ENCODE peak calls at places on chromosomes 16 and 17, in six cellular contexts. One of them, this sample, is unnamed.

GRCh38 chr16:17134586-17134985 is 336.2 kb downstream of the XYLT1 start:
- DNase-seq in HepG2: no peak
- DNase-seq in GM12878: peak; percentile 82
- DNase-seq in H1: no peak
- DNase-seq in GM12891: peak; percentile 58
- DNase-seq in K562: no peak
- DNase-seq in this sample: peak; percentile 68

GRCh38 chr17:21249911-21250703 is 3.1 kb downstream of the NATD1 start:
- DNase-seq in HepG2: no peak
- DNase-seq in GM12878: no peak
- DNase-seq in H1: no peak
- DNase-seq in GM12891: no peak
- DNase-seq in K562: no peak
- DNase-seq in this sample: no peak

GRCh38 chr17:31926100-31926729 is 10.6 kb upstream of the SUZ12 start:
- DNase-seq in HepG2: no peak
- DNase-seq in GM12878: no peak
- DNase-seq in H1: peak; percentile 8
- DNase-seq in GM12891: no peak
- DNase-seq in K562: no peak
- DNase-seq in this sample: no peak

GRCh38 chr17:5701371-5701770 is 117.1 kb upstream of the NLRP1 start:
- DNase-seq in HepG2: no peak
- DNase-seq in GM12878: no peak
- DNase-seq in H1: no peak
- DNase-seq in GM12891: no peak
- DNase-seq in K562: no peak
- DNase-seq in this sample: no peak

GRCh38 chr16:86806838-86807351 is 228.5 kb downstream of the FOXL1 start:
- DNase-seq in HepG2: no peak
- DNase-seq in GM12878: no peak
- DNase-seq in H1: peak; percentile 57
- DNase-seq in GM12891: no peak
- DNase-seq in K562: no peak
- DNase-seq in this sample: no peak

GRCh38 chr17:83032781-83033180 is 46.6 kb upstream of the METRNL start:
- DNase-seq in HepG2: no peak
- DNase-seq in GM12878: no peak
- DNase-seq in H1: no peak
- DNase-seq in GM12891: no peak
- DNase-seq in K562: no peak
- DNase-seq in this sample: no peak

GRCh38 chr16:56868175-56868574 is 3.2 kb downstream of the SLC12A3 start:
- DNase-seq in HepG2: no peak
- DNase-seq in GM12878: no peak
- DNase-seq in H1: no peak
- DNase-seq in GM12891: no peak
- DNase-seq in K562: no peak
- DNase-seq in this sample: no peak

GRCh38 chr17:9230861-9231260 is 209.6 kb downstream of the NTN1 start:
- DNase-seq in HepG2: no peak
- DNase-seq in GM12878: no peak
- DNase-seq in H1: no peak
- DNase-seq in GM12891: no peak
- DNase-seq in K562: no peak
- DNase-seq in this sample: no peak

GRCh38 chr16:56841233-56841632 is 23.8 kb upstream of the SLC12A3 start:
- DNase-seq in HepG2: no peak
- DNase-seq in GM12878: no peak
- DNase-seq in H1: no peak
- DNase-seq in GM12891: no peak
- DNase-seq in K562: no peak
- DNase-seq in this sample: no peak

GRCh38 chr16:11394593-11394960 is 49.3 kb downstream of the RMI2 start:
- DNase-seq in HepG2: no peak
- DNase-seq in GM12878: no peak
- DNase-seq in H1: no peak
- DNase-seq in GM12891: no peak
- DNase-seq in K562: no peak
- DNase-seq in this sample: peak; percentile 1

GRCh38 chr16:57502048-57502775 is 15.9 kb upstream of the DOK4 start:
- DNase-seq in HepG2: no peak
- DNase-seq in GM12878: no peak
- DNase-seq in H1: no peak
- DNase-seq in GM12891: no peak
- DNase-seq in K562: no peak
- DNase-seq in this sample: no peak

DNA sequence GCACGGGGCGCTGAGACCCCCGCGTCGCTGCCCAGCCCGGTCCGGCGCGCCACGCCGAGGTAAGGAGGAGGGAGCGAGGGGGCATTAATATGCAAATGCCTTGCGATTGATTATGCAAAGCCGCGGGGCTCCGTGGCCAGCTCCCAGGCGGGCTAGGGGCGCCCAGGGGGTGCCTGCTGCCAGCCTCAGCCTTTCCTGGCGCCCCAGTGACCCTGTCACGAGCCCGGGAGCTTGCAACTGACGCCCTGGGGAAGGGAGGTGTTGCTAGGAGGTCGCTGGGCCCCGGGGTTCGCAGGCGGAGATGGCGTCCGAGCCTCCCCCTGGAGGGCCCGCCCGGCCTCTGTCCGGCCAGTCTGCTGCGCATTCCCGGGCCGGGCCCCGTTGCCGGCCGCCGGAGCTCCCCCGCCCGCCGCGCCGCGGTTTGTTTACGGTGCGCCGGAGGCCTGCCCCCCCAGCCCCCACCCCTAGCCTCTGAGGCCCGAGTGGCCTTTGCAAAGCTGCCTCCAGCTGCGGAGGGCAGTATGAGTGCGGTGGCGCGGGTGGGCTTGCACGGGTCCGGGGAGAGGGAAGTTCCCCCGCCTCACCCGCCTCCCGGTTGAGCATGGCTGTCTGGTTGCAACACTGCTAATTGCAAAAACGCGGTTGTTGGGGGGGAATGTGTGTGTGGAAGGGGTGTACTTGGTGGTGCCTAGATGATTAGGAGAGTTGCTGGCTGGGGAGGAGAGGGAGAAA is 435 bp downstream of the THRA start:
- DNase-seq in HepG2: peak; percentile 41
- DNase-seq in GM12878: no peak
- DNase-seq in H1: peak; percentile 89
- DNase-seq in GM12891: no peak
- DNase-seq in K562: peak; percentile 58
- DNase-seq in this sample: no peak
- TF ChIP-seq POLR2A in HepG2: peak; percentile 50
- TF ChIP-seq POLR2A in GM12878: no peak
- TF ChIP-seq POLR2A in H1: no peak
- TF ChIP-seq POLR2A in GM12891: no peak
- TF ChIP-seq POLR2A in K562: peak; percentile 42
- TF ChIP-seq POLR2A in this sample: no peak

GRCh38 chr17:63425478-63425877 is 20.6 kb downstream of the CYB561 start:
- DNase-seq in HepG2: peak; percentile 80
- DNase-seq in GM12878: peak; percentile 39
- DNase-seq in H1: peak; percentile 81
- DNase-seq in GM12891: peak; percentile 63
- DNase-seq in K562: peak; percentile 88
- DNase-seq in this sample: peak; percentile 66
- TF ChIP-seq POLR2AphosphoS5 in HepG2: no peak
- TF ChIP-seq POLR2AphosphoS5 in GM12878: no peak
- TF ChIP-seq POLR2AphosphoS5 in H1: no peak
- TF ChIP-seq POLR2AphosphoS5 in GM12891: no peak
- TF ChIP-seq POLR2AphosphoS5 in K562: no peak
- TF ChIP-seq POLR2AphosphoS5 in this sample: no peak

DNA sequence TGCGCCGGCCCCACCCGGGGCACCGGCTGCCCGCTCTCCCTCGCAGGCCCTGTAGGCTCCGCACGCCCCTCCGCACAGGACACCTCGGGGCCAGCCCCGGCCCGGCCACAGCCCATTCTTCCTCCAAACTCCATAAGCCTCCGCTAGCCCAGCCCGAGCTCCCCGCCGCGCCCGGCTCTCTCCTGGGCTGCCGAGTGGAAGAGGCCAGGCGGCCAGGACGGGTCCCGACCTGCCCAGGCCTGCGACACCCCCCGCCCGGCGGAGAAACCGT is 397 bp downstream of the NCOR1 start:
- DNase-seq in HepG2: peak; percentile 31
- DNase-seq in GM12878: no peak
- DNase-seq in H1: no peak
- DNase-seq in GM12891: peak; percentile 29
- DNase-seq in K562: peak; percentile 43
- DNase-seq in this sample: peak; percentile 32
- TF ChIP-seq TAF1 in HepG2: no peak
- TF ChIP-seq TAF1 in GM12878: no peak
- TF ChIP-seq TAF1 in H1: no peak
- TF ChIP-seq TAF1 in GM12891: no peak
- TF ChIP-seq TAF1 in K562: no peak
- TF ChIP-seq TAF1 in this sample: no peak

GRCh38 chr16:89720859-89721643 is at the start of the genes VPS9D1 and ZNF276:
- DNase-seq in HepG2: peak; percentile 65
- DNase-seq in GM12878: no peak
- DNase-seq in H1: peak; percentile 89
- DNase-seq in GM12891: peak; percentile 76
- DNase-seq in K562: peak; percentile 90
- DNase-seq in this sample: peak; percentile 77
- TF ChIP-seq POLR2A in HepG2: peak; percentile 78
- TF ChIP-seq POLR2A in GM12878: peak; percentile 81
- TF ChIP-seq POLR2A in H1: no peak
- TF ChIP-seq POLR2A in GM12891: peak; percentile 17
- TF ChIP-seq POLR2A in K562: peak; percentile 52
- TF ChIP-seq POLR2A in this sample: peak; percentile 71

DNA sequence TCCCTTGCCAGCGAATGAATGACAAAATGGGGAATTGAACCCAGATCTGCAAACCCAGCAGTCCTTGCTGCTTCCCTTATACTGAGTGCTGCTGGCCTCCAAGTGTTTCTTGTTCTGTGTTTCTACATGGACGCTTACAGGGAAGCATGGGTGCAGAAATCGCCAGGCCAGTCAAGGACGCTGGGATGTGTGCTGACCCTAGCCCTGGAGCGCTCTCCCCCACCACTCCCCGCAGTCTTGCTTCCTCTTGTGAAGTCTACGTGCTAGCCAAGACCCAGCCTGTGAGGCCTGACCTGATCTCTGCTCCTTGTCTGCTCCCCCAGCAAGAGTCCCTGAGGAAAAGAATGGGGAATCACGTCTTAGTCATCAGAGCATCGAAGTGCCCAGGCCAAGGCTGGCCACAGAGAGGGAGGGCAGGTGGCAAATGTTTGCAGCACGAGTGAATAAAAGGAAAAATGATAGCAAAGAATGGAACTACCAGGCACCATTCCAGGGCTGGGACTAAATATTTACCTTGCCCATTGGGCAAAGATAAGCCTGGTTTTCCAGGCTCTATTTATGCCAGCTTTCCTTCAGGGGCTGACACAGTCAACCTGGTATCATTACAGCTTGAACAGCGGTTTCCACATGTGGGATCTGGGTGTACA is 17.4 kb downstream of the CA4 start:
- DNase-seq in HepG2: no peak
- DNase-seq in GM12878: no peak
- DNase-seq in H1: no peak
- DNase-seq in GM12891: no peak
- DNase-seq in K562: no peak
- DNase-seq in this sample: no peak
- TF ChIP-seq POLR2AphosphoS5 in HepG2: no peak
- TF ChIP-seq POLR2AphosphoS5 in GM12878: no peak
- TF ChIP-seq POLR2AphosphoS5 in H1: no peak
- TF ChIP-seq POLR2AphosphoS5 in GM12891: no peak
- TF ChIP-seq POLR2AphosphoS5 in K562: no peak
- TF ChIP-seq POLR2AphosphoS5 in this sample: no peak

GRCh38 chr17:7477392-7478275 is 1.8 kb downstream of the ZBTB4 start:
- DNase-seq in HepG2: peak; percentile 31
- DNase-seq in GM12878: no peak
- DNase-seq in H1: no peak
- DNase-seq in GM12891: no peak
- DNase-seq in K562: peak; percentile 61
- DNase-seq in this sample: no peak

GRCh38 chr17:7478276-7479138 is 924 bp downstream of the ZBTB4 start:
- DNase-seq in HepG2: no peak
- DNase-seq in GM12878: no peak
- DNase-seq in H1: peak; percentile 69
- DNase-seq in GM12891: peak; percentile 70
- DNase-seq in K562: peak; percentile 54
- DNase-seq in this sample: peak; percentile 66

GRCh38 chr17:7476474-7476873 is 3.0 kb downstream of the ZBTB4 start:
- DNase-seq in HepG2: no peak
- DNase-seq in GM12878: no peak
- DNase-seq in H1: no peak
- DNase-seq in GM12891: no peak
- DNase-seq in K562: peak; percentile 45
- DNase-seq in this sample: no peak

GRCh38 chr17:7476951-7477350 is 2.5 kb downstream of the ZBTB4 start:
- DNase-seq in HepG2: no peak
- DNase-seq in GM12878: no peak
- DNase-seq in H1: no peak
- DNase-seq in GM12891: no peak
- DNase-seq in K562: no peak
- DNase-seq in this sample: no peak

GRCh38 chr17:7475764-7476422 is 3.5 kb downstream of the ZBTB4 start:
- DNase-seq in HepG2: no peak
- DNase-seq in GM12878: no peak
- DNase-seq in H1: no peak
- DNase-seq in GM12891: no peak
- DNase-seq in K562: peak; percentile 80
- DNase-seq in this sample: no peak
- TF ChIP-seq TAF1 in HepG2: no peak
- TF ChIP-seq TAF1 in GM12878: no peak
- TF ChIP-seq TAF1 in H1: no peak
- TF ChIP-seq TAF1 in GM12891: no peak
- TF ChIP-seq TAF1 in K562: no peak
- TF ChIP-seq TAF1 in this sample: no peak

This sample was measured in GM12892.